ENCODE peak calls at places on chromosomes 6 and 20, in eight cellular contexts. J is NCI-H1092; N is stromal cell of bone marrow; G is stimulated activated naive CD4-positive, alpha-beta T cell; D is putamen; S is stimulated activated CD4-positive, alpha-beta T cell treated with anti-CD3 and anti-CD28 coated beads, Interleukin-2, amount 100 ng/mL, for 48 hours; E is GM23248; M is Peyer's patch. Q is an unnamed sample.

GRCh38 chr6:47476794-47477496 is 644 bp upstream of the CD2AP start:
- DNase-seq in J (no peak), N (no peak), G (no peak), D (no peak), S (no peak), E (peak), M (no peak), Q (peak)

GRCh38 chr6:31474871-31475286 is 23.1 kb upstream of the MICB start:
- DNase-seq in J (no peak), N (no peak), G (no peak), D (no peak), S (no peak), E (no peak), M (peak), Q (no peak)

GRCh38 chr6:6962086-6962485 is 145.7 kb upstream of the RREB1 start:
- DNase-seq in J (no peak), N (no peak), G (no peak), D (no peak), S (no peak), E (no peak), M (no peak), Q (no peak)

GRCh38 chr20:48783533-48784272 is 44.1 kb downstream of the PREX1 start:
- DNase-seq in J (no peak), N (peak), G (no peak), D (no peak), S (peak), E (peak), M (no peak), Q (no peak)

GRCh38 chr6:32993363-32993973 is 15.9 kb downstream of the HLA-DOA start:
- DNase-seq in J (no peak), N (no peak), G (no peak), D (no peak), S (no peak), E (no peak), M (no peak), Q (no peak)

GRCh38 chr6:83365931-83366330 is 64.9 kb downstream of the ME1 start:
- DNase-seq in J (no peak), N (peak), G (no peak), D (peak), S (no peak), E (peak), M (no peak), Q (peak)

GRCh38 chr6:46816626-46817025 is 23.4 kb downstream of the MEP1A start:
- DNase-seq in J (no peak), N (no peak), G (no peak), D (no peak), S (no peak), E (no peak), M (no peak), Q (no peak)

GRCh38 chr6:121260651-121261102 is 73.6 kb downstream of the TBC1D32 start:
- DNase-seq in J (no peak), N (peak), G (no peak), D (no peak), S (no peak), E (peak), M (no peak), Q (peak)

GRCh38 chr20:62395311-62396242 is 8.7 kb downstream of the RPS21 start:
- DNase-seq in J (no peak), N (no peak), G (no peak), D (no peak), S (no peak), E (no peak), M (no peak), Q (no peak)

GRCh38 chr20:58886546-58886945 is 34.0 kb downstream of the GNAS start:
- DNase-seq in J (no peak), N (no peak), G (no peak), D (no peak), S (no peak), E (no peak), M (no peak), Q (no peak)

GRCh38 chr20:57869291-57869950 is 159.6 kb upstream of the PMEPA1 start:
- DNase-seq in J (no peak), N (no peak), G (no peak), D (peak), S (no peak), E (no peak), M (no peak), Q (no peak)

GRCh38 chr20:40803381-40803780 is 114.3 kb upstream of the MAFB start:
- DNase-seq in J (no peak), N (no peak), G (no peak), D (no peak), S (no peak), E (no peak), M (no peak), Q (no peak)

GRCh38 chr20:22762576-22763256 is 178.3 kb upstream of the FOXA2 start:
- DNase-seq in J (no peak), N (no peak), G (no peak), D (no peak), S (no peak), E (no peak), M (no peak), Q (no peak)

GRCh38 chr6:166277021-166277420 is 31.2 kb downstream of the PRR18 start:
- DNase-seq in J (no peak), N (peak), G (no peak), D (peak), S (no peak), E (peak), M (no peak), Q (peak)